ENCODE peak calls at places on chromosome 12, in eight cellular contexts. T, R, H, O, A, Y, D and J are unnamed samples.

GRCh38 chr12:124422142-124422569 is 127.3 kb downstream of the RFLNA start:
- DNase-seq in T (no peak), H (no peak), O (no peak), Y (no peak), A (no peak), D (no peak), R (peak), J (no peak)

GRCh38 chr12:109358154-109358869 is 10.6 kb downstream of the MYO1H start:
- DNase-seq in H (peak), O (no peak), Y (no peak), D (no peak), A (no peak), R (no peak), T (peak), J (no peak)

GRCh38 chr12:64320611-64321010 is 69.9 kb downstream of the C12orf56 start:
- DNase-seq in D (no peak), O (no peak), H (no peak), T (no peak), Y (no peak), A (no peak), R (no peak), J (no peak)

GRCh38 chr12:108567974-108568652 is 5.7 kb downstream of the ISCU start:
- DNase-seq in A (no peak), D (no peak), H (no peak), T (no peak), Y (peak), R (no peak), O (no peak), J (no peak)

GRCh38 chr12:25767613-25768012 is 190.9 kb upstream of the RASSF8 start:
- DNase-seq in R (no peak), O (no peak), A (no peak), D (no peak), H (no peak), Y (peak), T (peak), J (no peak)

GRCh38 chr12:94769040-94769420 is 118.7 kb upstream of the TMCC3 start:
- DNase-seq in Y (no peak), R (no peak), H (peak), T (no peak), A (no peak), O (no peak), D (no peak), J (no peak)

GRCh38 chr12:132143328-132144071 is 619 bp downstream of the DDX51 start:
- DNase-seq in D (no peak), T (no peak), R (peak), H (peak), O (no peak), A (no peak), Y (no peak), J (no peak)

GRCh38 chr12:56954057-56954577 is 3.3 kb downstream of the RDH16 start:
- DNase-seq in A (no peak), Y (no peak), O (no peak), T (no peak), D (no peak), R (no peak), H (no peak), J (no peak)

GRCh38 chr12:113142173-113142885 is 6.8 kb upstream of the RASAL1 start:
- DNase-seq in Y (no peak), D (peak), R (peak), T (no peak), H (peak), O (no peak), A (no peak), J (no peak)

GRCh38 chr12:13940466-13940865 is 40.9 kb downstream of the GRIN2B start:
- DNase-seq in R (no peak), O (no peak), H (no peak), D (no peak), A (no peak), T (no peak), Y (no peak), J (no peak)

GRCh38 chr12:13937735-13938134 is 43.7 kb downstream of the GRIN2B start:
- DNase-seq in T (no peak), H (no peak), A (no peak), Y (no peak), D (no peak), O (no peak), R (no peak), J (no peak)

GRCh38 chr12:13942826-13943225 is 38.6 kb downstream of the GRIN2B start:
- DNase-seq in H (no peak), D (no peak), T (no peak), R (no peak), A (no peak), Y (no peak), O (no peak), J (no peak)

GRCh38 chr12:13945236-13945635 is 36.2 kb downstream of the GRIN2B start:
- DNase-seq in O (no peak), D (no peak), Y (no peak), H (no peak), T (no peak), A (no peak), R (no peak), J (no peak)

GRCh38 chr12:13941258-13942249 is 39.8 kb downstream of the GRIN2B start:
- DNase-seq in T (peak), Y (peak), D (peak), A (no peak), O (peak), R (peak), H (peak), J (no peak)
- TF ChIP-seq CTCF in T (peak), Y (no peak), D (peak), A (no peak), O (peak), R (peak), H (peak), J (no peak)

GRCh38 chr12:42481368-42481767 is 108.2 kb downstream of the PRICKLE1 start:
- DNase-seq in Y (no peak), T (no peak), R (no peak), D (no peak), H (no peak), O (no peak), A (no peak), J (no peak)
- H3K4me3 ChIP-seq in Y (no peak), T (no peak), R (no peak), D (no peak), H (no peak), O (no peak), A (peak), J (no peak)

GRCh38 chr12:886206-886605 is 63.3 kb downstream of the RAD52 start:
- DNase-seq in Y (no peak), T (no peak), A (no peak), R (no peak), D (no peak), O (no peak), H (no peak), J (no peak)

GRCh38 chr12:880656-881055 is 68.8 kb downstream of the RAD52 start:
- DNase-seq in A (no peak), D (no peak), Y (no peak), T (no peak), H (no peak), O (no peak), R (no peak), J (no peak)

GRCh38 chr12:885701-886100 is 63.8 kb downstream of the RAD52 start:
- DNase-seq in O (no peak), H (no peak), Y (no peak), T (no peak), D (no peak), R (no peak), A (no peak), J (no peak)

GRCh38 chr12:879641-880040 is 69.9 kb downstream of the RAD52 start:
- DNase-seq in D (no peak), Y (peak), R (no peak), A (peak), O (peak), H (no peak), T (peak), J (peak)

GRCh38 chr12:884746-885414 is 64.6 kb downstream of the RAD52 start:
- DNase-seq in H (no peak), D (no peak), Y (no peak), A (no peak), O (no peak), R (no peak), T (no peak), J (no peak)
- TF ChIP-seq CTCF in H (no peak), D (no peak), Y (no peak), A (no peak), O (no peak), R (no peak), T (no peak), J (no peak)

DNA sequence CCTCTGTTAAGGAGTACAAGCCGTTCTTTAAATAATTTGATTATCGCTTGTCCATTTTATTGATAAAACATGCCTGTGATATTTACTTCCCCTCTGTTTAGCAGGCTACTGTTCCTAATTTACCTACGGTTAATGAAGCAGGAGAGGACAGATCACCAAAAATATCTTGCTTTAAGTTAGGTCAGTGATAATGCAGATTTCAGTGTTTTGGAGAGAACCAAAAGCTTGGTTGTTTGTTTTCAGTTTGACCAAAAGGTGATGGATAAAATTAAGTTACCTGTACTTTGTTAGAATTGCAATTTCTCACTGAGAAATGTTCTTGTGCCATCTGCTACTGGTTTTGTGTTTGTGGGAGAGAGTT is 958 bp downstream of the SPATS2 start:
- DNase-seq in H (no peak), Y (no peak), D (no peak), T (no peak), A (no peak), R (no peak), O (no peak), J (no peak)
- H3K4me3 ChIP-seq in H (peak), Y (peak), D (peak), T (peak), A (peak), R (peak), O (peak), J (peak)

DNA sequence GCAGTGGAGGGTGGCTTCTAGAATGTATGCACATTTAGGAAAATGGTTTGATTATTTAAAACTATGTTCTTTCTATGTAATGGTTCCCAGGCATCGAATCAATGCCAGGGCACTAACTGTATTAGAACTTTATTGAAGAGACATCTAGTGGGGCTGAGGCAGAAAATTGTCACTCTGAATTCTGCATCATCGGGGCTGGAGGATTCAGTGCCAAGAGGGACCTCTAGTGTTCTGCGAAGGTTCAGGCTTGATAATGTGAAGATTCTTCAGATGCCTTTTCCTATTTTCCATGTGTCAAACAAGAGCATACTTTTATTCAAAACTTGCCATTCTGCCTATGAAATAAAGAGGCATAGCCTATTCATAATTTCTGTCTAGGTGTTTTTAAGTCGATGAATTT is 146.3 kb downstream of the CAND1 start:
- DNase-seq in T (peak), H (peak), D (no peak), R (no peak), A (no peak), O (peak), Y (peak), J (peak)
- TF ChIP-seq CTCF in T (peak), H (no peak), D (no peak), R (no peak), A (peak), O (peak), Y (peak), J (peak)

GRCh38 chr12:14257734-14258467 is 107.6 kb upstream of the ATF7IP start:
- DNase-seq in Y (peak), T (peak), H (peak), O (peak), R (peak), D (peak), A (peak), J (peak)
- H3K4me3 ChIP-seq in Y (no peak), T (no peak), H (no peak), O (no peak), R (peak), D (no peak), A (peak), J (no peak)

GRCh38 chr12:4587108-4587507 is 25.1 kb downstream of the DYRK4 start:
- DNase-seq in T (no peak), O (no peak), D (no peak), A (no peak), R (no peak), Y (no peak), H (no peak), J (no peak)

GRCh38 chr12:4584896-4585295 is 22.9 kb downstream of the DYRK4 start:
- DNase-seq in R (no peak), D (no peak), T (no peak), Y (no peak), O (no peak), A (no peak), H (no peak), J (no peak)

GRCh38 chr12:4586500-4586899 is 24.5 kb downstream of the DYRK4 start:
- DNase-seq in A (no peak), D (no peak), O (no peak), T (no peak), R (no peak), H (no peak), Y (no peak), J (no peak)

GRCh38 chr12:4580165-4580773 is 18.3 kb downstream of the DYRK4 start:
- DNase-seq in Y (no peak), A (no peak), T (no peak), D (no peak), H (no peak), R (no peak), O (no peak), J (no peak)

DNA sequence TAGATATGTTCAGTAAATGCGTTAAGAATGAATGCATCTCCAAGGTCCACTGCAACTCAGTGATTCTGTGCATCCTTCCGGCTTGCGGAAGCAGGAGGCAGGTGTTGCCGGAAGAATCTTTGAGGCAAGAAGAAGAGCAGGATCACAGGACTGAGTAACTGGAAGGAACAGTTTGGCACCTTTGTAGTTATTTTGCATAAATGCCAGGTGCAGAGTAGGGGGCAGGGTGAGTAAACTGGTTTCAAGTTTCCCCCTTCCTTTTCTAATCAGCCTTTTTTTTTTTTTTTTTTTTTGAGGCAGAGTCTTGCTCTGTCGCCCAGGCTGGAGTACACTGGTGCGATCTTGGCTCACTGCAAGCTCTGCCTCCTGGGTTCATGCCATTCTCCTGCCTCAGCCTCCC is 22.3 kb downstream of the DYRK4 start:
- DNase-seq in A (no peak), D (no peak), R (no peak), Y (no peak), T (no peak), O (no peak), H (no peak), J (no peak)
- TF ChIP-seq CTCF in A (no peak), D (no peak), R (no peak), Y (no peak), T (no peak), O (no peak), H (no peak), J (no peak)

GRCh38 chr12:8026282-8026637 is 6.3 kb upstream of the FOXJ2 start:
- DNase-seq in D (no peak), Y (no peak), T (no peak), A (no peak), H (no peak), O (no peak), R (no peak), J (no peak)

GRCh38 chr12:8030189-8030588 is 2.3 kb upstream of the FOXJ2 start:
- DNase-seq in T (no peak), A (no peak), H (no peak), D (no peak), R (no peak), Y (no peak), O (no peak), J (no peak)

GRCh38 chr12:8031872-8032241 is 659 bp upstream of the FOXJ2 start:
- DNase-seq in Y (no peak), O (no peak), R (no peak), A (no peak), T (no peak), H (peak), D (no peak), J (no peak)

GRCh38 chr12:8028267-8028666 is 4.2 kb upstream of the FOXJ2 start:
- DNase-seq in Y (no peak), T (no peak), D (no peak), A (no peak), R (no peak), O (no peak), H (no peak), J (no peak)

DNA sequence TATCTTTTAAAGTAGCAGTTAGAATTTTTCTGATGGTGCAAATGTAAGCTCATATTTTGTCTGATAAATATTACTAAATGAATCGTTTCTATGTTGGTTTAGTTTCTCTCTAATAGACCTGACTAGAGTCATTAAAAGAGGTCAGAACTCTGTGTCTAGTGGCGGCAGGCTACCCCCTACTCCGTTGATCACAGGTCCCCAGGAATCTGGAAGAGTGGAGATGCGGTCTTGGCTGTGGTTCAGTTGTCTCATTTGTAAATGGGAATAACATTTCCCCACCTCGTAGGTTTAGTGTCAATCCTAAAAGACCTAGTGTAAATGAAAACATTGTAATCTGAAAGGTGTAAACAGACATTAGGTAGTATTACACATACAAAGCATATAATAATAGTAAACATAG is 4.7 kb upstream of the FOXJ2 start:
- DNase-seq in O (no peak), R (no peak), T (no peak), H (no peak), Y (no peak), A (no peak), D (no peak), J (no peak)
- H3K4me3 ChIP-seq in O (no peak), R (peak), T (no peak), H (peak), Y (no peak), A (no peak), D (no peak), J (no peak)

DNA sequence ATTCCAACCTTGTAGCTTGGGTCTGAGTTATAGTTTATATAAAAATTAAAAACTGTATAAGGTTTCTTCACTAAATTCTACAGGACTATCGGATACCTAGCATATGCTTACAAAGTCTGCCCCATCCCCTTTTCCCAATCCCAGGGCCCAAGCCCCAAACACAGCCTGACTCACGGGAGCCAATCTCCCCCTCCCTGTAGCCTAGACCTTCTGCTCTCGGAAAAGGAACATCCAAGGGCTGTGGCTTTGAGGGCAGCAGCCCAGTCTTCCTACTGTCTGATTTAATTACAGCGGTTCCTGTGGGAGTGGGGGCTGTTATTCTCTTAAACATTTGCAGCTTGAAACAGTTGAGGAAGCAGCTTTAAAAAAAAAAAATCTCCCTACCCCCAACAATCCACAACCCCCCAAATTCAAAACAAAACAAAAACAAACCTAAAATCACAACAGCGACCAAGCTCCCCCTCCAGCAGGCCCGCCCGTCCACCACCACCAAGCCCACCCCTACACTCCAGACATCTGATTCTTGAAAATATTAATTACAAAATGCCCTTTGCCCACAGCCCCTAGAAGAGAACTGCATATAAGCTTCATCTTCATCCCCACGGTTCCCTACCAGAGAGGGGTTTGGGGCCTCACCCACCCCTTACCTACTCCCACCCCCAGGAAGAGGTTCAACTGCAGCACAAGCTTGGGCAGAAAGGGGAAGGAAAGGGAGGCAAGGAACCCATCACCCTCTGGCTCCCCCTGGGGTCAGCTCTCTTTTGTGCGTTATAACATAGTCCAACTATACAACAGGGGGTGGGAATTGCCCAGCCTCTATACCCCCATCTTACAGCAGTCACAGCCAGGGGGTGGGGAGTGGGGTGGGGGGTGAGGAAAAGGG is 1.1 kb upstream of the PRKAG1 start:
- DNase-seq in D (peak), Y (peak), O (peak), A (no peak), R (peak), T (peak), H (peak), J (no peak)
- TF ChIP-seq CTCF in D (no peak), Y (peak), O (peak), A (peak), R (no peak), T (peak), H (peak), J (peak)

DNA sequence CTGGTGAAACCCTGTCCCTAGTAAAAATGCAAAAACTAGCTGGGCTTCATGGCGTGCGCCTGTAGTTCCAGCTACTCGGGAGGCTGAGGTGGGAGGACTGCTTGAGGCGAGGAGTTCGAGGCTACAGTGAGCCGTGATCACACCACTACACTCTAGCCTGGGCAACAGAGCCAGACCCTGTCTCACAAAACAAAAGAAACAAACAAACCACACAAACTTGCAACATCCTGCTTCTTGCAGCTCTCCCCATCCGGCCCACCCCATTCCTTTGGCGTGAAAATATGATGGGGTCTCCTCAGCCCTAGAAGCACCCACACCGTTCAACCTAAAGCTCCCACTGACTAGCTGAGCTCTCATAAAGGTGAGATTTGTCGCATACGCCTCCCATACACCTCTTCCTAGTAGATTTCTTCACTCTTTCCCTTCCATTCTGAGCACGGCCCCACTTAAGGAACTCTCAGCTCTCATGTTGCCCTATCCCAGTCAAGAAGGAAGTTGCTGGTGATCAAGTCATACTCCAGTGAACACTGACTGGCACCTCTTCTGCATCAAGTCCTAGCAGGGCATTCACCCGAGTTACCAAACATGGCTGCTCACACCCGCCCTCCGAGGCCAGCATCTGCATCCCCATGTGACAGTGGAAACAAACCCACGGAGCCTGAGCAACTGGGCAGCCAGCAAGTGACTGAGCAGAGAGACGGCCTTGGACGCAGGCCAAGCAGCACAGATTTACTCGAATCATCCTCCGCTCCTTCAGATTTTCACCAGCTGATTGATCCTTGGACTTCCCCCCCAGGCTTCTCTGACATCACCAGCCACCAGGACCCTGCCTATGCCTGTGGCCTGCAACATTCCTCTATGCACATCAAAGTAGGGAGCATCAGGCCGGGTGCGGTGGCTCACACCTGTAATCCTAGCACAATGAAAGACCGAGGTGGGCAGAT is 18.9 kb upstream of the CD27 start:
- DNase-seq in R (no peak), A (no peak), T (no peak), Y (no peak), O (no peak), H (peak), D (no peak), J (no peak)
- H3K4me3 ChIP-seq in R (no peak), A (no peak), T (no peak), Y (no peak), O (no peak), H (no peak), D (no peak), J (no peak)